ENCODE peak calls at places on chromosomes 5 and 9, in four cellular contexts. M, W, P and R are unnamed samples.

GRCh38 chr9:97363661-97364299 is 48.1 kb upstream of the TDRD7 start:
- DNase-seq in M (no peak), W (no peak), P (no peak), R (no peak)

GRCh38 chr5:149938272-149938671 is 6.3 kb downstream of the PDE6A start:
- DNase-seq in W (peak), M (no peak), P (no peak), R (peak)

GRCh38 chr9:15293084-15293483 is 13.9 kb downstream of the TTC39B start:
- DNase-seq in M (no peak), W (no peak), P (no peak), R (no peak)

GRCh38 chr5:132009706-132010405 is 1.6 kb downstream of the ACSL6 start:
- DNase-seq in W (no peak), M (no peak), P (peak), R (no peak)

GRCh38 chr9:129079829-129080228 is 1.1 kb upstream of the DOLPP1 start:
- DNase-seq in W (no peak), M (no peak), P (no peak), R (no peak)

GRCh38 chr5:125411163-125412050 is 665.0 kb upstream of the ZNF608 start:
- DNase-seq in P (no peak), M (no peak), W (peak), R (peak)

GRCh38 chr5:170481839-170482238 is 22.0 kb upstream of the KCNIP1 start:
- DNase-seq in M (no peak), P (no peak), W (no peak), R (no peak)

GRCh38 chr9:18122156-18122555 is 351.8 kb upstream of the ADAMTSL1 start:
- DNase-seq in W (no peak), M (no peak), P (no peak), R (peak)

GRCh38 chr5:17441351-17441750 is 56.7 kb upstream of the TAF11L2 start:
- DNase-seq in P (no peak), W (peak), M (no peak), R (peak)

GRCh38 chr9:131546336-131547084 is 1.2 kb downstream of the PRRT1B start:
- DNase-seq in M (no peak), P (no peak), W (no peak), R (no peak)

GRCh38 chr5:143106175-143106574 is 297.3 kb downstream of the NR3C1 start:
- DNase-seq in M (no peak), W (peak), P (peak), R (peak)

GRCh38 chr9:21994996-21995651 is 533 bp downstream of the CDKN2B-AS1 start:
- DNase-seq in P (peak), W (peak), M (peak), R (peak)

GRCh38 chr5:122500245-122501086 is 188.4 kb downstream of the SNCAIP start:
- DNase-seq in M (no peak), P (peak), W (peak), R (peak)

GRCh38 chr5:176541338-176542134 is 4.3 kb upstream of the RNF44 start:
- DNase-seq in W (no peak), P (peak), M (no peak), R (peak)

GRCh38 chr9:120474579-120475243 is 105.3 kb downstream of the CDK5RAP2 start:
- DNase-seq in M (peak), W (peak), P (no peak), R (peak)

GRCh38 chr5:163893301-163893700 is 387.9 kb downstream of the MAT2B start:
- DNase-seq in P (no peak), M (no peak), W (peak), R (peak)

GRCh38 chr5:119036101-119036762 is 34.7 kb upstream of the DMXL1 start:
- DNase-seq in W (peak), P (no peak), M (no peak), R (peak)

GRCh38 chr9:95509851-95510529 is 6.8 kb downstream of the PTCH1 start:
- DNase-seq in P (peak), W (no peak), M (no peak), R (peak)

GRCh38 chr9:124384210-124384609 is 31.0 kb downstream of the PSMB7 start:
- DNase-seq in P (no peak), W (no peak), M (no peak), R (no peak)

GRCh38 chr9:88462191-88462590 is 72.8 kb upstream of the NXNL2 start:
- DNase-seq in M (no peak), P (no peak), W (no peak), R (peak)

GRCh38 chr5:116806879-116807278 is 232.3 kb upstream of the SEMA6A start:
- DNase-seq in M (no peak), W (no peak), P (no peak), R (no peak)

GRCh38 chr5:41161271-41161670 is 52.1 kb downstream of the C6 start:
- DNase-seq in M (no peak), P (no peak), W (peak), R (peak)

GRCh38 chr9:121819511-121820231 is 168.2 kb downstream of the DAB2IP start:
- DNase-seq in W (no peak), P (no peak), M (no peak), R (no peak)

GRCh38 chr9:136669791-136670464 is 7.2 kb downstream of the EGFL7 start:
- DNase-seq in W (no peak), M (no peak), P (no peak), R (no peak)

GRCh38 chr9:79955300-79955699 is 383.5 kb downstream of the TLE4 start:
- DNase-seq in M (peak), P (no peak), W (peak), R (no peak)

GRCh38 chr5:472076-472655 is 29.2 kb downstream of the EXOC3 start:
- DNase-seq in P (peak), W (peak), M (no peak), R (no peak)

GRCh38 chr5:73081093-73081492 is 39.3 kb upstream of the TMEM171 start:
- DNase-seq in W (no peak), M (no peak), P (no peak), R (no peak)

GRCh38 chr9:113566011-113566711 is 102.6 kb downstream of the RGS3 start:
- DNase-seq in M (no peak), W (no peak), P (peak), R (no peak)
- H3K4me3 ChIP-seq in M (peak), W (peak), P (no peak), R (peak)

DNA sequence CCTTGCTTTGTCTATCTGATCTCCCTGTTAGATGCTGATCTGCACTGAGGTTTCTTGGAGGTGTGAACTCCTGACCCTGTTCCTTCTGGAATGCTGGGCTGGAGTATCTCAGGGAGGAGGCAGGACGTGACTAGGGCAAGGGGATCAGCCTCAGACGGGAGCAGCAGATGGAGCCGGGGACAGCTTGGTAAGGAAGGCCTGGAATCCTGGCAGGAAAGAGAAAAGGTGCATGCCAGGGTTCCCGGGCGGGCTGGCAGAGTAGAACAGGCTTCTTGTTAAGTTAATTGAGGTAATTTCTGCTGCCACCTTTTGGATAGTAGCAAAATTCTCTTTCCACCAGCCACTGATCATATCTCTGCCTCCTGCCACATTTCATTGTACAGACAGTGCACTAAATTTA is 180.9 kb downstream of the ZNF462 start:
- DNase-seq in W (peak), P (no peak), M (no peak), R (no peak)
- TF ChIP-seq CTCF in W (no peak), P (no peak), M (peak), R (no peak)

GRCh38 chr9:38046669-38047300 is 22.2 kb downstream of the SHB start:
- DNase-seq in M (no peak), P (no peak), W (peak), R (peak)
- H3K4me3 ChIP-seq in M (no peak), P (no peak), W (no peak), R (no peak)

GRCh38 chr9:84490206-84490605 is 149.6 kb upstream of the SLC28A3 start:
- DNase-seq in W (no peak), M (no peak), P (no peak), R (no peak)

DNA sequence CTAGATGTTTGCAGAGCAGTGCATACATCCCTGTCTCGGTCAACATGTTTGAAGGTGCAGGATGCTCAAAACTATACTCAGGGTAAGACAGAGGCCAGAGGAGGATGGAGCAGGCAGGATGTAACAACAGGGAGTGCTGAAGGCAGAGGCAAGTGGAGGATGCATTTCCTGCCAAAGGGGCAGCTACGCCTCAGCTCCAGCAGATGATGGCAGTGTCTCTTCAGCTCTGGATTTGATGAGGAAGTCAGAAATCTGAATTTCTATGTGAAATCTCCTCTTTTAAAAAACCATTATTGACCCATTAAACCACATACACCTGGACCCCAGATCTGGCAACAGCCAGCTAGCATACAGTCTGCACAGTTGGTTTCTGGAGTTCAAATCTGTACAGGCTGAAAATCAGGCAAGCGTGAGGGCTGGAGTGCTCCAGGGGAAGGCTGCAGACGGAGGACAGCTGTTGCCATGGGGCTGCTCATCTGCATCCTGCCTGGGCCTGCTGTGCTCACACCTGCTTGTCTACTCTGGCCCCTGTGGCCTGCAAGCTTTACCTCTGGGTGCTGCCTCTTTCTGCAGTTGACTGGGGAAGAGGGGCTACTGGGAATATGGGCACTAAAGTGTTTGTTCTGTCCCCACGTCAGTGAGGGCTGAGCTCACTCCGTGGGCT is 152.9 kb upstream of the SLC28A3 start:
- DNase-seq in M (no peak), W (no peak), P (no peak), R (no peak)
- TF ChIP-seq CTCF in M (no peak), W (no peak), P (no peak), R (no peak)

DNA sequence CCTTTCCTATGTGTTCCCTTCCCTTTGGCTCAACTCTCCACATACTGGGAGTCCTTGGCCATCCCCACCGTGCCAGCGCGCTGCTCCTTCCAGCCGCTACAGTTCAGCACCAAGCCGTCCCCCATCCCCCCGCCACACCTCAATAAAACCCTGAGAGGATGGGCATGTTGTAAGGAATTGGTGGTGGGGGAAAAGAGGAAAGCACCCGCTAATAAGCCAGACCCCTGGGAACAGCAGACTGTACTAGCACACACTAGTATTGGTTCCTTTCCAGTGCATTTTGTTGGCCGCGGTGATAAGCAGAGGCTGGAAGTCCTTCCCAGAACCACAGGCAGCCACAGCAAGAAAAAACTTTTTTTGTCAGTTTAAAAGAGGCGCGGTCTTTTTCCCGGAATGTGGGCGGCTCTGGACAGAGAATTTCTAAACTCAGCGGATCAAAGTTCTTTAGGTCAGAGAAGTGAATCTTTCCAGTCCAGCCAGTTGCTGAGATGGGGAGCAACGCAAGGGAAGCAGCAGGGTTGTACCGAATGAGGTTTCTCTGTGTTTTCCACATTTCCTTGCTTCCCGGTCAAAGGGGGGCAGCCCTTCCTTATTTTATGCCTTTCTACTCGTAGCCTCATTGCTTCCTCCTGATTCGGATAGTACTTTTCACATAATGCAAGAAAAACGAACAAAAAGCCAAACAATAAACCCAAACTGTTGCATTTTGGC is 2.1 kb downstream of the CHSY3 start:
- DNase-seq in P (no peak), M (no peak), W (peak), R (peak)
- H3K4me3 ChIP-seq in P (peak), M (peak), W (peak), R (peak)